ENCODE peak calls at places on chromosome 10, in eight cellular contexts. One of them, this sample, is unnamed.

GRCh38 chr10:115219203-115219602 is 126.0 kb downstream of the ATRNL1 start:
- DNase-seq in stimulated activated CD4-positive, alpha-beta T cell treated with anti-CD3 and anti-CD28 coated beads, Interleukin-1b, Interleukin-23, amount 100 ng/mL, for 24 hours: no peak
- DNase-seq in glutamatergic neuron: no peak
- DNase-seq in GM06990: no peak
- DNase-seq in stimulated activated CD8-positive, alpha-beta memory T cell treated with anti-CD3 and anti-CD28 coated beads, Interleukin-12 subunit alpha, Interleukin-12 subunit beta, amount 100 ng/mL, for 1 hour: no peak
- DNase-seq in AG04449: no peak
- DNase-seq in skeletal muscle cell: no peak
- DNase-seq in effector memory CD4-positive, alpha-beta T cell: no peak
- DNase-seq in this sample: no peak

GRCh38 chr10:54484186-54484585 is 316.8 kb downstream of the PCDH15 start:
- DNase-seq in stimulated activated CD4-positive, alpha-beta T cell treated with anti-CD3 and anti-CD28 coated beads, Interleukin-1b, Interleukin-23, amount 100 ng/mL, for 24 hours: no peak
- DNase-seq in glutamatergic neuron: no peak
- DNase-seq in GM06990: no peak
- DNase-seq in stimulated activated CD8-positive, alpha-beta memory T cell treated with anti-CD3 and anti-CD28 coated beads, Interleukin-12 subunit alpha, Interleukin-12 subunit beta, amount 100 ng/mL, for 1 hour: no peak
- DNase-seq in AG04449: no peak
- DNase-seq in skeletal muscle cell: no peak
- DNase-seq in effector memory CD4-positive, alpha-beta T cell: no peak
- DNase-seq in this sample: no peak

GRCh38 chr10:58291538-58292174 is 22.7 kb downstream of the CISD1 start:
- DNase-seq in stimulated activated CD4-positive, alpha-beta T cell treated with anti-CD3 and anti-CD28 coated beads, Interleukin-1b, Interleukin-23, amount 100 ng/mL, for 24 hours: no peak
- DNase-seq in glutamatergic neuron: no peak
- DNase-seq in GM06990: no peak
- DNase-seq in stimulated activated CD8-positive, alpha-beta memory T cell treated with anti-CD3 and anti-CD28 coated beads, Interleukin-12 subunit alpha, Interleukin-12 subunit beta, amount 100 ng/mL, for 1 hour: no peak
- DNase-seq in AG04449: no peak
- DNase-seq in skeletal muscle cell: no peak
- DNase-seq in effector memory CD4-positive, alpha-beta T cell: no peak
- DNase-seq in this sample: peak; percentile 21

GRCh38 chr10:100025528-100026070 is 15.9 kb upstream of the DNMBP start:
- DNase-seq in stimulated activated CD4-positive, alpha-beta T cell treated with anti-CD3 and anti-CD28 coated beads, Interleukin-1b, Interleukin-23, amount 100 ng/mL, for 24 hours: no peak
- DNase-seq in glutamatergic neuron: peak; percentile 39
- DNase-seq in GM06990: no peak
- DNase-seq in stimulated activated CD8-positive, alpha-beta memory T cell treated with anti-CD3 and anti-CD28 coated beads, Interleukin-12 subunit alpha, Interleukin-12 subunit beta, amount 100 ng/mL, for 1 hour: no peak
- DNase-seq in AG04449: no peak
- DNase-seq in skeletal muscle cell: no peak
- DNase-seq in effector memory CD4-positive, alpha-beta T cell: no peak
- DNase-seq in this sample: no peak

GRCh38 chr10:63414481-63415260 is 51.1 kb downstream of the JMJD1C start:
- DNase-seq in stimulated activated CD4-positive, alpha-beta T cell treated with anti-CD3 and anti-CD28 coated beads, Interleukin-1b, Interleukin-23, amount 100 ng/mL, for 24 hours: no peak
- DNase-seq in glutamatergic neuron: no peak
- DNase-seq in GM06990: no peak
- DNase-seq in stimulated activated CD8-positive, alpha-beta memory T cell treated with anti-CD3 and anti-CD28 coated beads, Interleukin-12 subunit alpha, Interleukin-12 subunit beta, amount 100 ng/mL, for 1 hour: no peak
- DNase-seq in AG04449: peak; percentile 17
- DNase-seq in skeletal muscle cell: no peak
- DNase-seq in effector memory CD4-positive, alpha-beta T cell: no peak
- DNase-seq in this sample: no peak

GRCh38 chr10:79266543-79267312 is 80.5 kb upstream of the PPIF start:
- DNase-seq in stimulated activated CD4-positive, alpha-beta T cell treated with anti-CD3 and anti-CD28 coated beads, Interleukin-1b, Interleukin-23, amount 100 ng/mL, for 24 hours: no peak
- DNase-seq in glutamatergic neuron: no peak
- DNase-seq in GM06990: peak; percentile 81
- DNase-seq in stimulated activated CD8-positive, alpha-beta memory T cell treated with anti-CD3 and anti-CD28 coated beads, Interleukin-12 subunit alpha, Interleukin-12 subunit beta, amount 100 ng/mL, for 1 hour: no peak
- DNase-seq in AG04449: peak; percentile 81
- DNase-seq in skeletal muscle cell: peak; percentile 76
- DNase-seq in effector memory CD4-positive, alpha-beta T cell: no peak
- DNase-seq in this sample: peak; percentile 40

GRCh38 chr10:122746408-122746807 is 46.8 kb upstream of the C10orf120 start:
- DNase-seq in stimulated activated CD4-positive, alpha-beta T cell treated with anti-CD3 and anti-CD28 coated beads, Interleukin-1b, Interleukin-23, amount 100 ng/mL, for 24 hours: no peak
- DNase-seq in glutamatergic neuron: no peak
- DNase-seq in GM06990: no peak
- DNase-seq in stimulated activated CD8-positive, alpha-beta memory T cell treated with anti-CD3 and anti-CD28 coated beads, Interleukin-12 subunit alpha, Interleukin-12 subunit beta, amount 100 ng/mL, for 1 hour: no peak
- DNase-seq in AG04449: no peak
- DNase-seq in skeletal muscle cell: no peak
- DNase-seq in effector memory CD4-positive, alpha-beta T cell: no peak
- DNase-seq in this sample: no peak

GRCh38 chr10:121302541-121303180 is 295.6 kb downstream of the FGFR2 start:
- DNase-seq in stimulated activated CD4-positive, alpha-beta T cell treated with anti-CD3 and anti-CD28 coated beads, Interleukin-1b, Interleukin-23, amount 100 ng/mL, for 24 hours: no peak
- DNase-seq in glutamatergic neuron: no peak
- DNase-seq in GM06990: no peak
- DNase-seq in stimulated activated CD8-positive, alpha-beta memory T cell treated with anti-CD3 and anti-CD28 coated beads, Interleukin-12 subunit alpha, Interleukin-12 subunit beta, amount 100 ng/mL, for 1 hour: no peak
- DNase-seq in AG04449: no peak
- DNase-seq in skeletal muscle cell: no peak
- DNase-seq in effector memory CD4-positive, alpha-beta T cell: no peak
- DNase-seq in this sample: no peak

GRCh38 chr10:18868919-18869318 is 179.7 kb upstream of the MALRD1 start:
- DNase-seq in stimulated activated CD4-positive, alpha-beta T cell treated with anti-CD3 and anti-CD28 coated beads, Interleukin-1b, Interleukin-23, amount 100 ng/mL, for 24 hours: no peak
- DNase-seq in glutamatergic neuron: no peak
- DNase-seq in GM06990: no peak
- DNase-seq in stimulated activated CD8-positive, alpha-beta memory T cell treated with anti-CD3 and anti-CD28 coated beads, Interleukin-12 subunit alpha, Interleukin-12 subunit beta, amount 100 ng/mL, for 1 hour: no peak
- DNase-seq in AG04449: no peak
- DNase-seq in skeletal muscle cell: no peak
- DNase-seq in effector memory CD4-positive, alpha-beta T cell: no peak
- DNase-seq in this sample: no peak

GRCh38 chr10:48467669-48468068 is 137.2 kb downstream of the ARHGAP22 start:
- DNase-seq in stimulated activated CD4-positive, alpha-beta T cell treated with anti-CD3 and anti-CD28 coated beads, Interleukin-1b, Interleukin-23, amount 100 ng/mL, for 24 hours: no peak
- DNase-seq in glutamatergic neuron: no peak
- DNase-seq in GM06990: no peak
- DNase-seq in stimulated activated CD8-positive, alpha-beta memory T cell treated with anti-CD3 and anti-CD28 coated beads, Interleukin-12 subunit alpha, Interleukin-12 subunit beta, amount 100 ng/mL, for 1 hour: no peak
- DNase-seq in AG04449: no peak
- DNase-seq in skeletal muscle cell: no peak
- DNase-seq in effector memory CD4-positive, alpha-beta T cell: no peak
- DNase-seq in this sample: no peak

GRCh38 chr10:126902157-126902556 is 3.1 kb upstream of the DOCK1 start:
- DNase-seq in stimulated activated CD4-positive, alpha-beta T cell treated with anti-CD3 and anti-CD28 coated beads, Interleukin-1b, Interleukin-23, amount 100 ng/mL, for 24 hours: no peak
- DNase-seq in glutamatergic neuron: no peak
- DNase-seq in GM06990: no peak
- DNase-seq in stimulated activated CD8-positive, alpha-beta memory T cell treated with anti-CD3 and anti-CD28 coated beads, Interleukin-12 subunit alpha, Interleukin-12 subunit beta, amount 100 ng/mL, for 1 hour: no peak
- DNase-seq in AG04449: peak; percentile 19
- DNase-seq in skeletal muscle cell: peak; percentile 47
- DNase-seq in effector memory CD4-positive, alpha-beta T cell: no peak
- DNase-seq in this sample: no peak

GRCh38 chr10:74365109-74365508 is 214.1 kb downstream of the ADK start:
- DNase-seq in stimulated activated CD4-positive, alpha-beta T cell treated with anti-CD3 and anti-CD28 coated beads, Interleukin-1b, Interleukin-23, amount 100 ng/mL, for 24 hours: no peak
- DNase-seq in glutamatergic neuron: no peak
- DNase-seq in GM06990: no peak
- DNase-seq in stimulated activated CD8-positive, alpha-beta memory T cell treated with anti-CD3 and anti-CD28 coated beads, Interleukin-12 subunit alpha, Interleukin-12 subunit beta, amount 100 ng/mL, for 1 hour: no peak
- DNase-seq in AG04449: no peak
- DNase-seq in skeletal muscle cell: no peak
- DNase-seq in effector memory CD4-positive, alpha-beta T cell: no peak
- DNase-seq in this sample: no peak

GRCh38 chr10:30671011-30671616 is 41.6 kb upstream of the LYZL2 start:
- DNase-seq in stimulated activated CD4-positive, alpha-beta T cell treated with anti-CD3 and anti-CD28 coated beads, Interleukin-1b, Interleukin-23, amount 100 ng/mL, for 24 hours: no peak
- DNase-seq in glutamatergic neuron: no peak
- DNase-seq in GM06990: peak; percentile 25
- DNase-seq in stimulated activated CD8-positive, alpha-beta memory T cell treated with anti-CD3 and anti-CD28 coated beads, Interleukin-12 subunit alpha, Interleukin-12 subunit beta, amount 100 ng/mL, for 1 hour: peak; percentile 16
- DNase-seq in AG04449: peak; percentile 38
- DNase-seq in skeletal muscle cell: no peak
- DNase-seq in effector memory CD4-positive, alpha-beta T cell: no peak
- DNase-seq in this sample: peak; percentile 28

GRCh38 chr10:124482401-124482800 is 20.8 kb downstream of the LHPP start:
- DNase-seq in stimulated activated CD4-positive, alpha-beta T cell treated with anti-CD3 and anti-CD28 coated beads, Interleukin-1b, Interleukin-23, amount 100 ng/mL, for 24 hours: no peak
- DNase-seq in glutamatergic neuron: no peak
- DNase-seq in GM06990: no peak
- DNase-seq in stimulated activated CD8-positive, alpha-beta memory T cell treated with anti-CD3 and anti-CD28 coated beads, Interleukin-12 subunit alpha, Interleukin-12 subunit beta, amount 100 ng/mL, for 1 hour: no peak
- DNase-seq in AG04449: no peak
- DNase-seq in skeletal muscle cell: no peak
- DNase-seq in effector memory CD4-positive, alpha-beta T cell: no peak
- DNase-seq in this sample: no peak

This sample was measured in testis.